ENCODE peak calls at places on chromosomes 12 and 14, in six cellular contexts. I is breast epithelium, R is tibial nerve, Z is tibial artery, Q is H1, D is lower lobe of right lung. K is an unnamed sample.

GRCh38 chr14:32075636-32076277 is 1.3 kb upstream of the ARHGAP5 start:
- DNase-seq in I (no peak), R (peak; percentile 33), Z (peak; percentile 59), Q (no peak), D (peak; percentile 67), K (no peak)

GRCh38 chr12:38110026-38110699 is 206.4 kb upstream of the ALG10B start:
- DNase-seq in I (no peak), R (no peak), Z (no peak), Q (no peak), D (no peak), K (no peak)

GRCh38 chr12:78208106-78208505 is 377.4 kb downstream of the NAV3 start:
- DNase-seq in I (no peak), R (no peak), Z (no peak), Q (no peak), D (no peak), K (no peak)

GRCh38 chr14:65042731-65043372 is 56.2 kb downstream of the FNTB start:
- DNase-seq in I (no peak), R (no peak), Z (no peak), Q (no peak), D (peak; percentile 64), K (no peak)

GRCh38 chr12:64102339-64102738 is 119.8 kb downstream of the KICS2 start:
- DNase-seq in I (no peak), R (no peak), Z (no peak), Q (no peak), D (no peak), K (no peak)

GRCh38 chr14:75221797-75222196 is 45.4 kb upstream of the TMED10 start:
- DNase-seq in I (no peak), R (no peak), Z (no peak), Q (no peak), D (no peak), K (no peak)

GRCh38 chr12:5768880-5769199 is 176.2 kb downstream of the ANO2 start:
- DNase-seq in I (no peak), R (no peak), Z (no peak), Q (no peak), D (no peak), K (no peak)

GRCh38 chr14:99246536-99247083 is 25.4 kb downstream of the BCL11B start:
- DNase-seq in I (no peak), R (no peak), Z (no peak), Q (peak; percentile 70), D (peak; percentile 19), K (no peak)

GRCh38 chr12:127588224-127588623 is 678.7 kb upstream of the TMEM132C start:
- DNase-seq in I (no peak), R (peak; percentile 17), Z (peak; percentile 62), Q (no peak), D (no peak), K (no peak)

GRCh38 chr12:107091381-107091780 is 2.0 kb downstream of the CRY1 start:
- DNase-seq in I (no peak), R (peak; percentile 16), Z (no peak), Q (no peak), D (no peak), K (no peak)

GRCh38 chr14:80215081-80215480 is 3.8 kb upstream of the DIO2 start:
- DNase-seq in I (no peak), R (no peak), Z (no peak), Q (no peak), D (no peak), K (no peak)

GRCh38 chr14:20515846-20516245 is 10.5 kb downstream of the RNASE10 start:
- DNase-seq in I (no peak), R (no peak), Z (no peak), Q (no peak), D (no peak), K (no peak)

GRCh38 chr12:94980577-94980976 is 22.9 kb downstream of the NDUFA12 start:
- DNase-seq in I (no peak), R (no peak), Z (no peak), Q (no peak), D (no peak), K (no peak)

GRCh38 chr12:130952106-130952505 is 1.6 kb upstream of the ADGRD1 start:
- DNase-seq in I (no peak), R (no peak), Z (no peak), Q (no peak), D (no peak), K (no peak)

GRCh38 chr12:120439646-120440247 is 1.8 kb downstream of the COX6A1 start:
- DNase-seq in I (peak; percentile 30), R (peak; percentile 40), Z (no peak), Q (peak; percentile 70), D (no peak), K (peak; percentile 61)

GRCh38 chr14:34237677-34238076 is 224.4 kb downstream of the SPTSSA start:
- DNase-seq in I (no peak), R (no peak), Z (no peak), Q (no peak), D (no peak), K (no peak)

GRCh38 chr12:127179199-127179598 is 1087.8 kb upstream of the TMEM132C start:
- DNase-seq in I (no peak), R (peak; percentile 31), Z (peak; percentile 32), Q (no peak), D (no peak), K (no peak)

GRCh38 chr12:128801879-128802391 is 21.8 kb downstream of the SLC15A4 start:
- DNase-seq in I (no peak), R (no peak), Z (no peak), Q (no peak), D (no peak), K (no peak)

GRCh38 chr12:75378354-75378753 is 12.5 kb upstream of the GLIPR1L2 start:
- DNase-seq in I (no peak), R (no peak), Z (no peak), Q (no peak), D (no peak), K (no peak)

GRCh38 chr14:93832076-93832475 is 43.8 kb upstream of the PRIMA1 start:
- DNase-seq in I (no peak), R (no peak), Z (no peak), Q (no peak), D (no peak), K (no peak)

GRCh38 chr14:104145826-104146642 is 7.6 kb downstream of the KIF26A start:
- DNase-seq in I (no peak), R (no peak), Z (no peak), Q (peak; percentile 42), D (no peak), K (no peak)

GRCh38 chr12:67593041-67593870 is 55.3 kb upstream of the DYRK2 start:
- DNase-seq in I (peak; percentile 89), R (no peak), Z (no peak), Q (no peak), D (no peak), K (no peak)

GRCh38 chr12:92827836-92828431 is 101.2 kb downstream of the EEA1 start:
- DNase-seq in I (no peak), R (peak; percentile 16), Z (no peak), Q (no peak), D (no peak), K (peak; percentile 33)

GRCh38 chr14:101108579-101109346 is 205.2 kb upstream of the RTL1 start:
- DNase-seq in I (peak; percentile 10), R (no peak), Z (peak; percentile 16), Q (no peak), D (no peak), K (no peak)

GRCh38 chr12:3078086-3078820 is 1.1 kb downstream of the TSPAN9 start:
- DNase-seq in I (no peak), R (no peak), Z (no peak), Q (no peak), D (no peak), K (no peak)

GRCh38 chr14:102491366-102491765 is 18.2 kb downstream of the ANKRD9 start:
- DNase-seq in I (no peak), R (no peak), Z (no peak), Q (no peak), D (no peak), K (no peak)

GRCh38 chr14:100239200-100239839 is 376 bp downstream of the YY1 start:
- DNase-seq in I (peak; percentile 25), R (no peak), Z (no peak), Q (no peak), D (peak; percentile 64), K (peak; percentile 19)

GRCh38 chr12:115922952-115923564 is 354.4 kb downstream of the MED13L start:
- DNase-seq in I (no peak), R (no peak), Z (no peak), Q (no peak), D (no peak), K (no peak)

GRCh38 chr12:20646239-20646827 is 48.8 kb upstream of the SLCO1C1 start:
- DNase-seq in I (no peak), R (peak; percentile 15), Z (no peak), Q (no peak), D (no peak), K (no peak)

GRCh38 chr14:104881369-104881979 is 16.4 kb downstream of the CEP170B start:
- DNase-seq in I (no peak), R (no peak), Z (no peak), Q (no peak), D (no peak), K (no peak)

GRCh38 chr14:106417224-106418049 is 891.1 kb downstream of the TMEM121 start:
- DNase-seq in I (no peak), R (peak; percentile 11), Z (no peak), Q (peak; percentile 66), D (peak; percentile 83), K (peak; percentile 78)

GRCh38 chr12:43676183-43676813 is 82.3 kb downstream of the PUS7L start:
- DNase-seq in I (no peak), R (no peak), Z (no peak), Q (no peak), D (no peak), K (no peak)

DNA sequence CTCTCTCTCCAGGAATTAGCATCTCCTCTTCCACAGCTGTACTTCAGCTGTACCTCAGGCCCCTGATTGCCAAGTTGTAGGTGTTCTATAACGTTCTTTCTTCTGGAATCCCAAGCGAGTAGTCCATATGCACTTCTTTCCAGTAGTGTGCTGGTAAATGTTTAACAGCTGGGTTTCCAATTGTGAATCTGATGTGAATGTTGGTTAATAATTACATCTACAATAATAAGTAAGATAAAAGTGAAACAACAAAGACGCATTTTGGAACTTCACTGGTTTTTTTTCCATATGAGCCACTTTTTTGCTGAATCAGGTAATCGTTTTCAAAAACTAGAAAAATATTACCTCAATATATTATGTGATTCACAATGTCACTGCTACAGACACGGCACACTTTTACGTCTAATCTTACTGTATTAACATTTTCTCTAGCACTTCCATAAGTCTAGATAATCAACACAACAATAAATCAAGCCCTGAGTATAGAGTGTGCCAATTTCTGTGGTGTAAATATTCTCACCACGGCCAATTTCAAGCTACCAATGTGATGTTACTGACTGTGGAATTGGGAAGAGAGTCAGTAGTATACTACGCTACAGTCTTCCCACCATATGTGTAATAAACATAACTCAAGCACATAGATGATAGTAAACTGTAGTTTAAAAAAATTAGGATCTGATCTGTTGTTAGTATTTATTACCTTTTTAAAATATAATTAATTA is 113.0 kb downstream of the ZFP36L1 start:
- DNase-seq in I (no peak), R (no peak), Z (no peak), Q (no peak), D (no peak), K (no peak)
- TF ChIP-seq CTCF in I (no peak), R (no peak), Z (no peak), Q (no peak), D (no peak), K (no peak)

GRCh38 chr14:90256354-90257131 is at the start of gene PSMC1:
- DNase-seq in I (peak; percentile 84), R (peak; percentile 87), Z (peak; percentile 88), Q (peak; percentile 78), D (peak; percentile 94), K (peak; percentile 82)
- H3K27ac ChIP-seq in I (peak within 1 kb of the TSS; percentile 81), R (peak within 1 kb of the TSS; percentile 85), Z (peak within 1 kb of the TSS; percentile 91), Q (peak within 1 kb of the TSS; percentile 75), D (peak within 1 kb of the TSS; percentile 93), K (peak within 1 kb of the TSS; percentile 39)

GRCh38 chr12:53976172-53976822 is 1.5 kb upstream of the HOTAIR start:
- DNase-seq in I (no peak), R (no peak), Z (no peak), Q (no peak), D (no peak), K (no peak)
- H3K9me3 ChIP-seq in I (no peaks in the 10 kb centered on the region), R (no peaks in the 10 kb centered on the region), Z (no peaks in the 10 kb centered on the region), Q (no peaks in the 10 kb centered on the region), D (no peaks in the 10 kb centered on the region), K (no peaks in the 10 kb centered on the region)

GRCh38 chr12:56947633-56948535 is 9.5 kb downstream of the RDH16 start:
- DNase-seq in I (no peak), R (no peak), Z (no peak), Q (peak; percentile 37), D (no peak), K (no peak)
- TF ChIP-seq CTCF in I (no peak), R (no peak), Z (no peak), Q (peak; percentile 28), D (peak; percentile 11), K (no peak)